ENCODE peak calls at places on chromosomes 1 and 21, in six cellular contexts. O is GM06990, A is lower lobe of right lung, K is WTC11, H is pancreas, D is endothelial cell. F is an unnamed sample.

GRCh38 chr1:227776277-227776676 is 39.2 kb upstream of the PRSS38 start:
- DNase-seq in O (no peak), A (no peak), K (no peak), H (no peak), D (no peak), F (peak)

GRCh38 chr1:227612658-227613057 is 49.3 kb downstream of the ZNF678 start:
- DNase-seq in O (no peak), A (no peak), K (no peak), H (no peak), D (no peak), F (no peak)

GRCh38 chr1:22592919-22593790 is 29.9 kb downstream of the EPHA8 start:
- DNase-seq in O (no peak), A (no peak), K (peak), H (no peak), D (no peak), F (no peak)

GRCh38 chr21:40620386-40621145 is 226.4 kb downstream of the DSCAM start:
- DNase-seq in O (no peak), A (no peak), K (no peak), H (no peak), D (no peak), F (no peak)

GRCh38 chr1:231991231-231991630 is 364.6 kb downstream of the DISC1 start:
- DNase-seq in O (no peak), A (no peak), K (no peak), H (no peak), D (no peak), F (no peak)

GRCh38 chr21:35982717-35983116 is 77.6 kb downstream of the SETD4 start:
- DNase-seq in O (no peak), A (no peak), K (no peak), H (no peak), D (no peak), F (no peak)

GRCh38 chr1:15328785-15329480 is 80.8 kb upstream of the EFHD2 start:
- DNase-seq in O (no peak), A (peak), K (no peak), H (no peak), D (no peak), F (no peak)

GRCh38 chr1:225995919-225996864 is 3.0 kb downstream of the SDE2 start:
- DNase-seq in O (no peak), A (no peak), K (no peak), H (no peak), D (no peak), F (no peak)

GRCh38 chr1:7784492-7785071 is 491 bp downstream of the PER3 start:
- DNase-seq in O (peak), A (peak), K (peak), H (peak), D (no peak), F (no peak)

GRCh38 chr21:23394458-23394857 is 2212.8 kb downstream of the MRPL39 start:
- DNase-seq in O (no peak), A (no peak), K (no peak), H (no peak), D (no peak), F (no peak)

GRCh38 chr1:22245100-22245650 is 102.3 kb upstream of the WNT4 start:
- DNase-seq in O (no peak), A (no peak), K (no peak), H (no peak), D (no peak), F (no peak)

GRCh38 chr21:29697555-29698193 is 242.1 kb downstream of the GRIK1 start:
- DNase-seq in O (peak), A (no peak), K (no peak), H (no peak), D (no peak), F (no peak)

GRCh38 chr21:17925900-17926299 is 106.7 kb upstream of the C21orf91 start:
- DNase-seq in O (no peak), A (no peak), K (no peak), H (no peak), D (peak), F (no peak)

GRCh38 chr1:81812712-81813111 is 12.0 kb downstream of the ADGRL2 start:
- DNase-seq in O (no peak), A (no peak), K (no peak), H (no peak), D (no peak), F (no peak)

GRCh38 chr1:32981003-32981909 is 16.6 kb upstream of the RNF19B start:
- DNase-seq in O (peak), A (peak), K (no peak), H (peak), D (peak), F (peak)

GRCh38 chr1:72284084-72284397 is 1.7 kb upstream of the NEGR1 start:
- DNase-seq in O (no peak), A (no peak), K (no peak), H (no peak), D (no peak), F (no peak)

GRCh38 chr1:150973826-150974579 is 632 bp downstream of the CERS2 start:
- DNase-seq in O (peak), A (peak), K (peak), H (peak), D (peak), F (peak)

GRCh38 chr1:183968386-183968785 is 69.1 kb downstream of the COLGALT2 start:
- DNase-seq in O (no peak), A (no peak), K (no peak), H (no peak), D (no peak), F (no peak)

GRCh38 chr1:153478692-153479618 is 18.5 kb upstream of the S100A7 start:
- DNase-seq in O (no peak), A (no peak), K (no peak), H (no peak), D (no peak), F (no peak)

GRCh38 chr1:84689514-84690396 is 506 bp downstream of the SSX2IP start:
- DNase-seq in O (no peak), A (peak), K (peak), H (no peak), D (peak), F (no peak)

GRCh38 chr1:103106426-103107321 is 1.6 kb downstream of the COL11A1 start:
- DNase-seq in O (no peak), A (no peak), K (peak), H (no peak), D (peak), F (peak)

GRCh38 chr1:205284420-205285144 is 37.0 kb downstream of the NUAK2 start:
- DNase-seq in O (peak), A (peak), K (peak), H (peak), D (peak), F (peak)

GRCh38 chr21:37548521-37548981 is 182.0 kb downstream of the DYRK1A start:
- DNase-seq in O (no peak), A (no peak), K (no peak), H (no peak), D (no peak), F (no peak)

GRCh38 chr1:201191723-201192477 is 1.3 kb downstream of the IGFN1 start:
- DNase-seq in O (no peak), A (no peak), K (no peak), H (peak), D (no peak), F (no peak)

GRCh38 chr1:76068542-76068941 is 6.0 kb upstream of the ST6GALNAC3 start:
- DNase-seq in O (no peak), A (no peak), K (no peak), H (no peak), D (no peak), F (no peak)

GRCh38 chr1:228515200-228515834 is 28.1 kb downstream of the RNF187 start:
- DNase-seq in O (no peak), A (no peak), K (no peak), H (no peak), D (peak), F (no peak)

GRCh38 chr1:235470741-235471439 is 33.4 kb downstream of the B3GALNT2 start:
- DNase-seq in O (no peak), A (no peak), K (no peak), H (no peak), D (no peak), F (no peak)

GRCh38 chr1:203129501-203130231 is 2.1 kb downstream of the ADORA1 start:
- DNase-seq in O (no peak), A (no peak), K (no peak), H (peak), D (no peak), F (peak)

GRCh38 chr1:58783090-58783992 is 506 bp downstream of the JUN start:
- DNase-seq in O (no peak), A (peak), K (peak), H (peak), D (peak), F (peak)

GRCh38 chr1:42784946-42785693 is at the start of gene TMEM269:
- DNase-seq in O (no peak), A (peak), K (peak), H (peak), D (peak), F (no peak)

GRCh38 chr1:160911441-160911840 is 26.5 kb upstream of the ITLN1 start:
- DNase-seq in O (no peak), A (no peak), K (no peak), H (no peak), D (no peak), F (no peak)

GRCh38 chr1:186435336-186435735 is 25.6 kb downstream of the PDC start:
- DNase-seq in O (no peak), A (no peak), K (no peak), H (no peak), D (no peak), F (no peak)

GRCh38 chr1:30730351-30731108 is 7.1 kb upstream of the MATN1 start:
- DNase-seq in O (peak), A (no peak), K (no peak), H (peak), D (no peak), F (no peak)

GRCh38 chr21:42864812-42865211 is 14.5 kb downstream of the WDR4 start:
- DNase-seq in O (no peak), A (no peak), K (no peak), H (no peak), D (no peak), F (no peak)

GRCh38 chr1:44713321-44713781 is 17.6 kb downstream of the RNU5D-1 start:
- DNase-seq in O (peak), A (no peak), K (no peak), H (no peak), D (no peak), F (no peak)

GRCh38 chr1:3674100-3675094 is 22.1 kb downstream of the TP73 start:
- DNase-seq in O (no peak), A (peak), K (peak), H (no peak), D (no peak), F (no peak)

GRCh38 chr21:38472709-38473108 is 25.6 kb downstream of the ERG start:
- DNase-seq in O (no peak), A (peak), K (peak), H (no peak), D (no peak), F (no peak)

GRCh38 chr1:86866665-86867064 is 47.3 kb downstream of the SELENOF start:
- DNase-seq in O (no peak), A (no peak), K (no peak), H (no peak), D (no peak), F (no peak)

GRCh38 chr1:29126198-29126597 is 2.5 kb upstream of the TMEM200B start:
- DNase-seq in O (no peak), A (peak), K (no peak), H (no peak), D (no peak), F (no peak)

GRCh38 chr1:234296481-234296880 is 76.8 kb upstream of the COA6 start:
- DNase-seq in O (no peak), A (no peak), K (no peak), H (no peak), D (no peak), F (no peak)

GRCh38 chr1:234300096-234300495 is 73.2 kb upstream of the COA6 start:
- DNase-seq in O (no peak), A (no peak), K (no peak), H (no peak), D (no peak), F (no peak)

GRCh38 chr1:234295626-234296025 is 77.6 kb upstream of the COA6 start:
- DNase-seq in O (no peak), A (no peak), K (no peak), H (no peak), D (no peak), F (no peak)

GRCh38 chr1:234295039-234295438 is 78.2 kb upstream of the COA6 start:
- DNase-seq in O (no peak), A (no peak), K (no peak), H (no peak), D (no peak), F (no peak)

GRCh38 chr1:234297668-234298067 is 75.6 kb upstream of the COA6 start:
- DNase-seq in O (no peak), A (no peak), K (no peak), H (no peak), D (no peak), F (no peak)
- TF ChIP-seq CTCF in O (no peak), A (no peak), K (no peak), H (no peak), D (no peak), F (no peak)

DNA sequence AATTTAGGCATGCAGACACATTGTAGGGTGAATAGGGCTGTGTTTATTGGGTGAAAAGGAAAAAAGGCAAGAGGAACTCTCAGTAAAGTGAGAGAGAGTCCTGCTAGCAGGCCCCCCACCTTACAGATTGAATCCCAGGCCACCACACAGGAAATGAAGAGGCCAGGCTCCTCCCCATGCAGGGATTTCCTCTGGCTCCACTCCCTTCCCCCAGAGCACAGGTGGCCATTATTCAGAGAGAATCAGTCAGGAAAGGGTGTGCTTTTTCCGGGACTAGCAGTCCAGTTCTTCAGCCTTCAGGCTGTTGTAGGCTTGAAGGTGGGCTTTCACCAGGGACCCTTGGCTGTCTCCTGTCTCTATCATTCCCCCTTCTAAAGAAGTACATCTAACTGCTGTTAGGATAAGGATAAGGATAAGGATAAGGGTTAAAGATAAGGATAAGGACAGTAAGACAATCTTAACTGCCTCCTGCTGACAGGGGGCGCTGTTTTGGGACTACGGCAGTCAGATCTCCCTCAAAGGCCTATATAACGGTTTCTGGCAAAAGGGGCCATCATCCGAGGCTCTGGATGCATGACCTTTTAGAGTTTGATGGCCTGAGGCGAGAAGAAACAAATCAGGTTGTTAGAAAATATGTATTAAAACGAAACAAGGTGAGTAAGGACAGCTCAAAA is 26.3 kb downstream of the ZNF648 start:
- DNase-seq in O (no peak), A (no peak), K (peak), H (no peak), D (no peak), F (no peak)
- TF ChIP-seq CTCF in O (peak), A (peak), K (peak), H (no peak), D (peak), F (peak)

GRCh38 chr1:17998889-17999288 is 108.7 kb upstream of the IGSF21 start:
- DNase-seq in O (no peak), A (no peak), K (no peak), H (no peak), D (no peak), F (peak)
- TF ChIP-seq CTCF in O (peak), A (no peak), K (no peak), H (no peak), D (no peak), F (no peak)

GRCh38 chr1:53631622-53632310 is 107.2 kb downstream of the GLIS1 start:
- DNase-seq in O (no peak), A (no peak), K (no peak), H (peak), D (no peak), F (no peak)

GRCh38 chr1:53628286-53628955 is 110.5 kb downstream of the GLIS1 start:
- DNase-seq in O (no peak), A (no peak), K (no peak), H (peak), D (no peak), F (no peak)

GRCh38 chr1:53627031-53627430 is 111.9 kb downstream of the GLIS1 start:
- DNase-seq in O (no peak), A (no peak), K (no peak), H (no peak), D (no peak), F (no peak)

GRCh38 chr1:53627666-53628065 is 111.3 kb downstream of the GLIS1 start:
- DNase-seq in O (no peak), A (no peak), K (no peak), H (no peak), D (no peak), F (no peak)

GRCh38 chr1:53629101-53629691 is 109.8 kb downstream of the GLIS1 start:
- DNase-seq in O (no peak), A (no peak), K (no peak), H (peak), D (no peak), F (no peak)
- TF ChIP-seq CTCF in O (no peak), A (no peak), K (no peak), H (no peak), D (no peak), F (no peak)

GRCh38 chr1:192994141-192994540 is 65.0 kb downstream of the UCHL5 start:
- DNase-seq in O (no peak), A (no peak), K (no peak), H (no peak), D (no peak), F (no peak)

GRCh38 chr1:192993426-192994085 is 65.6 kb downstream of the UCHL5 start:
- DNase-seq in O (no peak), A (no peak), K (no peak), H (no peak), D (no peak), F (no peak)

DNA sequence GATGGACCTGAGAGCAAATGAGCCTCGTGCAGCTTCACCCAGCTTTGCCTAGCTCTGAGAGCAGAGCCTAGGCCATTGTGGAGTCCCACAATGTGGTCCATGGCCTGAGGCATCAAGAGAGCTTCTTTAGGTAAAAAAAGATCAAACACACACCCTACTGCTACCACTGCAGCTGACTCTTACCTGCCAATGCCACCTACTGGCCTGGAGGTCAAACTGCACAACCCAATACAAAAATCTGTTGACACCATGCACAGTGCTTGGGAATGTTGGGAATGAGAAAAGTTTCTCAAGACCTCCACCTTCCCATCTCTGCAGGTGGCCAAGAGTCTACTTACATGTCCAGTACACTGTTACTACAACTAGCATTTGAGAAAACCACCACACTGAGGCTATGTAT is 60.6 kb downstream of the UCHL5 start:
- DNase-seq in O (no peak), A (no peak), K (no peak), H (no peak), D (no peak), F (no peak)
- TF ChIP-seq CTCF in O (peak), A (peak), K (peak), H (no peak), D (peak), F (peak)

GRCh38 chr1:26177182-26177684 is at the start of gene CNKSR1:
- DNase-seq in O (no peak), A (peak), K (peak), H (peak), D (peak), F (peak)
- TF ChIP-seq CTCF in O (no peak), A (peak), K (no peak), H (no peak), D (no peak), F (peak)

GRCh38 chr1:176338897-176339296 is 124.1 kb upstream of the PAPPA2 start:
- DNase-seq in O (no peak), A (no peak), K (no peak), H (no peak), D (no peak), F (no peak)
- TF ChIP-seq CTCF in O (no peak), A (no peak), K (no peak), H (no peak), D (no peak), F (no peak)

GRCh38 chr1:234065794-234066447 is 161.4 kb downstream of the SLC35F3 start:
- DNase-seq in O (peak), A (peak), K (peak), H (peak), D (peak), F (peak)

GRCh38 chr1:234072793-234073192 is 168.3 kb downstream of the SLC35F3 start:
- DNase-seq in O (no peak), A (no peak), K (no peak), H (no peak), D (no peak), F (no peak)

GRCh38 chr1:234067584-234067983 is 163.1 kb downstream of the SLC35F3 start:
- DNase-seq in O (no peak), A (no peak), K (no peak), H (no peak), D (no peak), F (no peak)

GRCh38 chr1:234069760-234070159 is 165.3 kb downstream of the SLC35F3 start:
- DNase-seq in O (no peak), A (no peak), K (no peak), H (no peak), D (no peak), F (no peak)
- TF ChIP-seq CTCF in O (peak), A (no peak), K (no peak), H (no peak), D (no peak), F (no peak)

F was measured in upper lobe of right lung.